ENCODE peak calls at places on chromosomes 4 and X, in four cellular contexts. N is tibial nerve, L is HCT116, U is tibial artery. V is an unnamed sample.

GRCh38 chrX:3286196-3286920 is 60.1 kb downstream of the MXRA5 start:
- DNase-seq in N (no peak), L (peak; percentile 31), U (no peak), V (no peak)

GRCh38 chrX:54178100-54178940 is 4.7 kb downstream of the FAM120C start:
- DNase-seq in N (no peak), L (no peak), U (no peak), V (no peak)

GRCh38 chr4:85732124-85732523 is 257.2 kb downstream of the ARHGAP24 start:
- DNase-seq in N (no peak), L (no peak), U (no peak), V (no peak)

GRCh38 chrX:1035206-1035605 is 177.2 kb downstream of the CRLF2 start:
- DNase-seq in N (no peak), L (no peak), U (no peak), V (no peak)

GRCh38 chr4:145679991-145680455 is at the start of gene C4orf51:
- DNase-seq in N (no peak), L (no peak), U (no peak), V (no peak)

GRCh38 chr4:159171287-159171686 is 68.4 kb downstream of the RAPGEF2 start:
- DNase-seq in N (no peak), L (no peak), U (no peak), V (no peak)

GRCh38 chrX:10726647-10727046 is 106.3 kb upstream of the MID1 start:
- DNase-seq in N (no peak), L (no peak), U (no peak), V (no peak)

GRCh38 chr4:184810720-184811119 is 15.0 kb downstream of the ACSL1 start:
- DNase-seq in N (no peak), L (no peak), U (no peak), V (no peak)

GRCh38 chr4:3148926-3149325 is 74.4 kb downstream of the HTT start:
- DNase-seq in N (no peak), L (no peak), U (no peak), V (no peak)

DNA sequence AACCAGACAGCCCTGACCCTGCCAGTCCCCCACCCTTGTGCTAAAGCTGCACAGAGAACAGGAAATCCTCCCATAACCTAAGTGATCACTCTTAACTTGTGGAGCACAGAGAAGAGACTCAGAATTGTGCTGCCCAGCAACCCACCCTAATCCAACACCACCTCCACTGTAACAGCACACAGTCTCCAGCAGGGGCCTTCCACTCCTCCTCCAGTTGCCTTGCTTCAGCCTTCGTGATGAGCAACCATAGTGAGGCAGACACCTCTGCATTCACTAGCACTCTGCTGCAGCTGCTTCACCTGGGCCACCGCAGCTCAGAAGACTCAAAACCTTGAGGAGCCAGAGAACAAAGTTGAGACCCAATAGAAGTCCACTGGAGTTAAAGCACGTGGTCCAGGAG is 7.9 kb upstream of the UGT2B4 start:
- DNase-seq in N (no peak), L (no peak), U (no peak), V (no peak)
- TF ChIP-seq CTCF in N (no peak), L (no peak), U (no peak), V (no peak)

DNA sequence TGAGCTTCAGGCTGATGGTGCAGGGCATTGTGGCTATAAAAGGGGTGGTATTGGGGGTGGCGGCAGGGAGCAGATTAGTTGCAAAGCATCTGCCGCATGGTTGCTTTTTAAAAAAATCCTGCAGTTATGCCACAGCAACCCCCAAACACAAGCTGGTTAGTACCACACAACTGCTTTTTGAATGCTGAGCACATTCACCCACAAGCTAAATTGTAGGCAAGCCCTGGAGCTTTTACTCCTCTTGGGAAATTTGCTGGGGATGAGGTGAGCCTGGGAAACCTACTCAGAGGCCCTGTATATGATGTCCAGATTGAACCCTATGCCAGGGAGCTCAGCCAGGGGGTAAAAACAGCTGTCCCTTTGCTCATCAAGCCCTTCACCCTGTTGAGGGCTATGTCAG is 33.8 kb upstream of the TRIM2 start:
- DNase-seq in N (no peak), L (no peak), U (no peak), V (no peak)
- H3K4me1 ChIP-seq in N (no peaks in the 10 kb centered on the region), L (no peaks in the 10 kb centered on the region), U (no peaks in the 10 kb centered on the region), V (no peaks in the 10 kb centered on the region)

DNA sequence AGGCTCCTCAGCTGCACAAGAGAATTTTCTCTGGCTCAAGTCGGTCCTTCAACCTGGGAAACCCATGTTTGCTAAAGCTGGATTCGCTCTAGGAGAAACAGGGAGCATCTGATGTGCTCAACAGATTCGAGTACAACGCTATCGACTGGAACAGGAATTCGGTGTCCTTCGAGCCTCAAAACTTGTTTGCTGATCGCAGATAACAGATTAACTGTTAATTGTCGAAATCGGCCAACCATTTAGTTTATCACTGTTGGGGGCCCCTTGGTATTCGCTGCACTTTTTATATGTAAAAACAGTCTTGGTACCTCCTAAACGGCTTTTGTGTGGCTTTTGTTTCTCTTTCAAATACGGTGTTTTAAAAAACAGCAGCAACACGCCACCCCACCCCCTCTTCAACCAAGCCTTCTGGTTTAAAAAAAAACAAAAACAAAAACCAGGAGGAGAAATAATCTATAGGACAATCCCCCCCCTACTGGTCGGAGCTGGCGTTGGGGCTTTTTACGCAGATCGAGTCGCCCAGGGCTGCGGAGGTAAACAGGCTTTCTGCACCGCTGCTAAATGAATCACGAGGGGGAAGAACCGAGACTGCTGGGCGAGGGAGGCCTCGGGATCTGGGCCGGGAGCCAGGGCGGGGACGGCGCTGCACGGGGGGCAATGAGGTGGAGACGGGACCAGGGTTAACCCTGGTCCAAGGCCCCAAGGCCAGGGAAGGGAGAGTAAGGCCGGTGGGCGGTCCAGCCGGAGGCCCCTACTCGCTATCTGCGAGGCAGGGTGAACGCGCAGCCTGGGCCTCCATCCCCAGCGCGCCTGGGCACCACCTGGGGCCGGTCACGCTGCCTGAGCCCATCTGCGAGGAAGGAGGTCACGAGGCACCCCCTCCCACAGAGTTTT is 71.7 kb upstream of the BCOR start:
- DNase-seq in N (no peak), L (peak; percentile 78), U (no peak), V (no peak)
- H3K4me3 ChIP-seq in N (no peak overlapping the region), L (peak overlapping the region; percentile 20), U (no peak overlapping the region), V (no peak overlapping the region)

GRCh38 chrX:39242187-39242586 is 440.9 kb downstream of the MID1IP1 start:
- DNase-seq in N (no peak), L (peak; percentile 12), U (no peak), V (no peak)
- TF ChIP-seq CTCF in N (no peak), L (peak; percentile 51), U (peak; percentile 24), V (peak; percentile 57)

V was measured in right atrium auricular region.